ENCODE peak calls at places on chromosomes 13 and 19, in four cellular contexts. One of them, this sample, is unnamed.

GRCh38 chr13:23322353-23323336 is 110.9 kb downstream of the SACS start:
- DNase-seq in endothelial cell: no peak
- DNase-seq in HFF-Myc: no peak
- DNase-seq in K562: no peak
- DNase-seq in this sample: no peak

GRCh38 chr13:107373551-107373950 is 805.6 kb upstream of the ARGLU1 start:
- DNase-seq in HFF-Myc: no peak
- DNase-seq in K562: no peak
- DNase-seq in endothelial cell: no peak
- DNase-seq in this sample: no peak

GRCh38 chr13:70520275-70520674 is 412.0 kb upstream of the KLHL1 start:
- DNase-seq in endothelial cell: no peak
- DNase-seq in K562: no peak
- DNase-seq in HFF-Myc: no peak
- DNase-seq in this sample: no peak

GRCh38 chr19:3073931-3074595 is 11.8 kb upstream of the TLE5 start:
- DNase-seq in HFF-Myc: no peak
- DNase-seq in K562: peak; percentile 70
- DNase-seq in endothelial cell: no peak
- DNase-seq in this sample: no peak

GRCh38 chr13:51284339-51284738 is 55.2 kb upstream of the SERPINE3 start:
- DNase-seq in endothelial cell: no peak
- DNase-seq in K562: no peak
- DNase-seq in HFF-Myc: no peak
- DNase-seq in this sample: no peak

GRCh38 chr19:1590641-1591397 is 1.8 kb downstream of the MBD3 start:
- DNase-seq in K562: peak; percentile 69
- DNase-seq in HFF-Myc: no peak
- DNase-seq in endothelial cell: no peak
- DNase-seq in this sample: no peak

GRCh38 chr13:31884556-31884955 is 145.2 kb downstream of the RXFP2 start:
- DNase-seq in HFF-Myc: no peak
- DNase-seq in endothelial cell: no peak
- DNase-seq in K562: no peak
- DNase-seq in this sample: no peak

GRCh38 chr13:99811067-99811715 is 160.4 kb downstream of the ZIC5 start:
- DNase-seq in K562: no peak
- DNase-seq in endothelial cell: no peak
- DNase-seq in HFF-Myc: no peak
- DNase-seq in this sample: no peak

GRCh38 chr13:53237696-53238095 is 209.1 kb downstream of the OLFM4 start:
- DNase-seq in K562: no peak
- DNase-seq in HFF-Myc: no peak
- DNase-seq in endothelial cell: no peak
- DNase-seq in this sample: no peak

GRCh38 chr19:49193822-49194394 is 36.3 kb downstream of the TRPM4 start:
- DNase-seq in HFF-Myc: no peak
- DNase-seq in endothelial cell: no peak
- DNase-seq in K562: no peak
- DNase-seq in this sample: no peak

GRCh38 chr13:33541962-33542308 is 256.4 kb upstream of the STARD13 start:
- DNase-seq in endothelial cell: no peak
- DNase-seq in HFF-Myc: no peak
- DNase-seq in K562: no peak
- DNase-seq in this sample: no peak

GRCh38 chr19:39174558-39175544 is 21.9 kb upstream of the NCCRP1 start:
- DNase-seq in HFF-Myc: no peak
- DNase-seq in K562: no peak
- DNase-seq in endothelial cell: no peak
- DNase-seq in this sample: no peak

GRCh38 chr19:39282021-39282420 is 13.8 kb downstream of the IFNL2 start:
- DNase-seq in endothelial cell: no peak
- DNase-seq in K562: no peak
- DNase-seq in HFF-Myc: no peak
- DNase-seq in this sample: no peak

GRCh38 chr13:57748096-57748495 is 116.6 kb downstream of the PCDH17 start:
- DNase-seq in endothelial cell: no peak
- DNase-seq in K562: no peak
- DNase-seq in HFF-Myc: no peak
- DNase-seq in this sample: no peak

GRCh38 chr13:99312493-99312883 is 5.3 kb upstream of the GPR183 start:
- DNase-seq in K562: no peak
- DNase-seq in HFF-Myc: peak; percentile 59
- DNase-seq in endothelial cell: no peak
- DNase-seq in this sample: no peak

GRCh38 chr19:49064768-49065611 is at the start of gene NTF4:
- DNase-seq in endothelial cell: peak; percentile 54
- DNase-seq in HFF-Myc: no peak
- DNase-seq in K562: peak; percentile 41
- DNase-seq in this sample: peak; percentile 56

GRCh38 chr13:112510002-112510780 is 77.8 kb downstream of the TUBGCP3 start:
- DNase-seq in endothelial cell: peak; percentile 53
- DNase-seq in K562: peak; percentile 29
- DNase-seq in HFF-Myc: peak; percentile 35
- DNase-seq in this sample: peak; percentile 33

GRCh38 chr19:1266818-1267440 is 2.2 kb upstream of the CIRBP start:
- DNase-seq in endothelial cell: peak; percentile 89
- DNase-seq in HFF-Myc: no peak
- DNase-seq in K562: peak; percentile 82
- DNase-seq in this sample: peak; percentile 89

GRCh38 chr19:35748106-35749020 is at the start of gene LIN37:
- DNase-seq in HFF-Myc: peak; percentile 99
- DNase-seq in endothelial cell: peak; percentile 96
- DNase-seq in K562: peak; percentile 99
- DNase-seq in this sample: peak; percentile 98

GRCh38 chr19:56269348-56269747 is 3.2 kb upstream of the EDDM13 start:
- DNase-seq in K562: no peak
- DNase-seq in endothelial cell: no peak
- DNase-seq in HFF-Myc: no peak
- DNase-seq in this sample: no peak

GRCh38 chr19:17052439-17052838 is 22.8 kb downstream of the HAUS8 start:
- DNase-seq in K562: peak; percentile 48
- DNase-seq in endothelial cell: peak; percentile 58
- DNase-seq in HFF-Myc: no peak
- DNase-seq in this sample: peak; percentile 39

GRCh38 chr13:96053003-96053703 is at the start of gene UGGT2:
- DNase-seq in endothelial cell: peak; percentile 93
- DNase-seq in HFF-Myc: peak; percentile 76
- DNase-seq in K562: peak; percentile 92
- DNase-seq in this sample: peak; percentile 83

GRCh38 chr19:58007285-58007684 is 4.7 kb upstream of the ZNF606 start:
- DNase-seq in HFF-Myc: no peak
- DNase-seq in endothelial cell: no peak
- DNase-seq in K562: peak; percentile 18
- DNase-seq in this sample: no peak

GRCh38 chr13:111211789-111212516 is 96.8 kb downstream of the ARHGEF7 start:
- DNase-seq in endothelial cell: no peak
- DNase-seq in HFF-Myc: no peak
- DNase-seq in K562: no peak
- DNase-seq in this sample: no peak

GRCh38 chr19:13613447-13613846 is 107.2 kb upstream of the CACNA1A start:
- DNase-seq in endothelial cell: no peak
- DNase-seq in K562: no peak
- DNase-seq in HFF-Myc: no peak
- DNase-seq in this sample: no peak

GRCh38 chr13:75197803-75198202 is 284.2 kb downstream of the TBC1D4 start:
- DNase-seq in HFF-Myc: no peak
- DNase-seq in endothelial cell: no peak
- DNase-seq in K562: no peak
- DNase-seq in this sample: no peak

GRCh38 chr13:75202981-75203380 is 279.0 kb downstream of the TBC1D4 start:
- DNase-seq in endothelial cell: no peak
- DNase-seq in HFF-Myc: no peak
- DNase-seq in K562: no peak
- DNase-seq in this sample: no peak
- TF ChIP-seq CTCF in endothelial cell: no peak
- TF ChIP-seq CTCF in HFF-Myc: no peak
- TF ChIP-seq CTCF in K562: no peak
- TF ChIP-seq CTCF in this sample: no peak

GRCh38 chr19:50252887-50253268 is 49.5 kb downstream of the MYH14 start:
- DNase-seq in HFF-Myc: no peak
- DNase-seq in endothelial cell: no peak
- DNase-seq in K562: no peak
- DNase-seq in this sample: no peak

GRCh38 chr19:50249636-50250035 is 46.2 kb downstream of the MYH14 start:
- DNase-seq in endothelial cell: no peak
- DNase-seq in HFF-Myc: no peak
- DNase-seq in K562: no peak
- DNase-seq in this sample: no peak

GRCh38 chr19:50250450-50251136 is 47.2 kb downstream of the MYH14 start:
- DNase-seq in HFF-Myc: no peak
- DNase-seq in K562: no peak
- DNase-seq in endothelial cell: no peak
- DNase-seq in this sample: no peak

GRCh38 chr19:50255115-50255514 is 51.7 kb downstream of the MYH14 start:
- DNase-seq in HFF-Myc: no peak
- DNase-seq in K562: peak; percentile 30
- DNase-seq in endothelial cell: no peak
- DNase-seq in this sample: no peak

DNA sequence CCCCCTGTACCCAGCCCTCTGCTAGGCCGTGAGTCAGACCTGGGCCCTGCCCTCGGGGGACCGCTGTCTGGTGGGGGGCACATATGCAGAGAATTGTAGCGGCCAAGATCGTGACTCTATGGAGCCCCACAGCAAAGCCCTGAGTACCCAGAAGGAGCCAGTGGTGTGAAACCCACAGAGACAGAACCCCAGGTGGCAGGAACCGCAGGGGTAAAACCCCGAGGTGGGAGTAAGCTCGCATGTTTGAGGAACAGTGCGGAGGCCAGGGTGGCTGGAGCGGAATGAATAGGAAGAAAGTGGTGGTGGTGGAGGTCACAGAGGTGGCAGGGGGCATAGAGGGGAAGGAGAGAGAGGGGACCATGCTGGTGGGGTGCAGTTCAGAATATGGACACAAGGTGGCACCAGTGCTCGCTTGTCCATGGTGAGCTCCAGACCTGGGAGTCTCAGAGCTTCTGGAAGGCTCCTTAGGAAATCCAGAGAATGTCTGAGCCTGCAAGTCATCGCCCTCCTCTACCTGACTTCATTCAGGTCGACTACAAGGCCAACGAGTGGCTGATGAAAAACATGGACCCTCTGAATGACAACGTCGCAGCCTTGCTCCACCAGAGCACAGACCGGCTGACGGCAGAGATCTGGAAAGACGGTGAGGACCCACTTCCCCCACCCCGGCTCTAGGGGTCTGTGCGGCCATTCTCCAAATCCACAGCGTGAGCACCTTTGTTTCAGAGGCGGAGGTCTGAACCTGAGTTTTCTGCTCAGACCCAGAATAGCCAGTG is 48.9 kb downstream of the MYH14 start:
- DNase-seq in K562: peak; percentile 56
- DNase-seq in endothelial cell: no peak
- DNase-seq in HFF-Myc: no peak
- DNase-seq in this sample: peak; percentile 44
- TF ChIP-seq CTCF in K562: peak; percentile 70
- TF ChIP-seq CTCF in endothelial cell: peak; percentile 49
- TF ChIP-seq CTCF in HFF-Myc: peak; percentile 52
- TF ChIP-seq CTCF in this sample: peak; percentile 69

GRCh38 chr19:52248256-52248655 is 21.1 kb upstream of the ZNF766 start:
- DNase-seq in K562: peak; percentile 56
- DNase-seq in endothelial cell: peak; percentile 36
- DNase-seq in HFF-Myc: no peak
- DNase-seq in this sample: peak; percentile 20
- TF ChIP-seq CTCF in K562: peak; percentile 54
- TF ChIP-seq CTCF in endothelial cell: no peak
- TF ChIP-seq CTCF in HFF-Myc: peak; percentile 15
- TF ChIP-seq CTCF in this sample: peak; percentile 69

GRCh38 chr19:45924891-45925447 is 10.4 kb upstream of the NANOS2 start:
- DNase-seq in endothelial cell: no peak
- DNase-seq in HFF-Myc: no peak
- DNase-seq in K562: no peak
- DNase-seq in this sample: no peak

GRCh38 chr19:45922281-45922680 is 7.7 kb upstream of the NANOS2 start:
- DNase-seq in HFF-Myc: no peak
- DNase-seq in endothelial cell: no peak
- DNase-seq in K562: peak; percentile 47
- DNase-seq in this sample: no peak

GRCh38 chr19:45931055-45931454 is 16.5 kb upstream of the NANOS2 start:
- DNase-seq in K562: no peak
- DNase-seq in endothelial cell: no peak
- DNase-seq in HFF-Myc: no peak
- DNase-seq in this sample: no peak

GRCh38 chr19:45929247-45929646 is 14.7 kb upstream of the NANOS2 start:
- DNase-seq in endothelial cell: no peak
- DNase-seq in K562: no peak
- DNase-seq in HFF-Myc: no peak
- DNase-seq in this sample: no peak

DNA sequence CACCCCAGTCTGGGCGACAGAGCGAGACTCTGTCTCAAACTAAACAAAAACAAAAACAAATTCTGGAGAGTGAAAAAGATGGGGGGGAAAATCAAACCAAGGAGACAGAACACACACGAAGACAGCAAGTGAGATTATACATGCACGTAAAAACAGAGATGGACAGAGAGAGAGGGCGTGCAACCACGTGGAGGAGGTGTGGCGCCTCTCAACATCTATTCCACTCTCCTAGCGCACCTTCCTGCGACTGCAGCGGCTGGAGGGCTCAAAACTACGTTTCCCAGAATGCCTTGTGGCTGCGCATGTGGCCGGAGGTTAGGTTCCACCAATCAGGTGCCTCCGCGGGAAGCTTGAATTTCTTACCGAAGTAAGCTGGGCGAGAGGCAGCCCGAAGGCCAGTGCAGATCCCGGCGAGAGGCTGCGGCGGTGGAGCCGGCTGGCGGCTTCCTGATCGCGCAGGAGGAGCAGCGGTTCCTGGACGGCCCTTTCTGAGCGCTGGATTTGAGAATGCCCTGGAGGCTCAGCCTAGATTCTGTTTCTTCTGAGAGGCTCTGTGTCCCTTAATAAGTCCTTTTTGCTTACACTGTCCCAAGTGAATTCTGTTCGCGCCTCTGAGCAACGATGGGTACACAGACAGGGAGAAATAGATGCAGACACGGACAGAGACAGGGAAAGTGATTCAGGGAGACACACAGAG is 13.1 kb upstream of the NANOS2 start:
- DNase-seq in K562: peak; percentile 96
- DNase-seq in endothelial cell: peak; percentile 91
- DNase-seq in HFF-Myc: peak; percentile 86
- DNase-seq in this sample: peak; percentile 87
- TF ChIP-seq CTCF in K562: peak; percentile 54
- TF ChIP-seq CTCF in endothelial cell: no peak
- TF ChIP-seq CTCF in HFF-Myc: no peak
- TF ChIP-seq CTCF in this sample: peak; percentile 27

GRCh38 chr19:47754206-47755064 is 9.1 kb downstream of the NOP53 start:
- DNase-seq in K562: no peak
- DNase-seq in HFF-Myc: no peak
- DNase-seq in endothelial cell: no peak
- DNase-seq in this sample: no peak
- TF ChIP-seq CTCF in K562: no peak
- TF ChIP-seq CTCF in HFF-Myc: no peak
- TF ChIP-seq CTCF in endothelial cell: no peak
- TF ChIP-seq CTCF in this sample: no peak

GRCh38 chr13:102870677-102871415 is 25.0 kb downstream of the ERCC5 start:
- DNase-seq in K562: peak; percentile 58
- DNase-seq in endothelial cell: peak; percentile 56
- DNase-seq in HFF-Myc: no peak
- DNase-seq in this sample: peak; percentile 53
- TF ChIP-seq CTCF in K562: peak; percentile 54
- TF ChIP-seq CTCF in endothelial cell: peak; percentile 79
- TF ChIP-seq CTCF in HFF-Myc: peak; percentile 84
- TF ChIP-seq CTCF in this sample: peak; percentile 93

GRCh38 chr13:108957369-108958012 is 328.1 kb downstream of the MYO16 start:
- DNase-seq in HFF-Myc: peak; percentile 91
- DNase-seq in endothelial cell: no peak
- DNase-seq in K562: no peak
- DNase-seq in this sample: no peak
- TF ChIP-seq CTCF in HFF-Myc: no peak
- TF ChIP-seq CTCF in endothelial cell: no peak
- TF ChIP-seq CTCF in K562: no peak
- TF ChIP-seq CTCF in this sample: no peak

This sample was measured in neural crest cell.